ENCODE peak calls at places on chromosomes 1 and 21, in seven cellular contexts. O, E, C, F, U, R and N are unnamed samples.

GRCh38 chr1:237045278-237046016 is 3.5 kb downstream of the RYR2 start:
- DNase-seq in E (peak), R (no peak), U (no peak), C (no peak), F (no peak), O (no peak), N (no peak)

GRCh38 chr1:164380893-164381292 is 178.1 kb upstream of the PBX1 start:
- DNase-seq in F (no peak), E (no peak), O (peak), C (no peak), R (peak), U (no peak), N (no peak)

GRCh38 chr1:185850366-185850765 is 116.2 kb downstream of the HMCN1 start:
- DNase-seq in R (no peak), U (no peak), C (no peak), F (no peak), O (peak), E (no peak), N (no peak)

GRCh38 chr1:211369640-211370039 is 43.0 kb downstream of the TRAF5 start:
- DNase-seq in R (no peak), F (no peak), O (no peak), C (no peak), E (no peak), U (no peak), N (no peak)

GRCh38 chr21:45280178-45280821 is 7.4 kb downstream of the POFUT2 start:
- DNase-seq in F (no peak), E (peak), O (no peak), U (no peak), R (no peak), C (no peak), N (peak)

GRCh38 chr1:9289724-9290493 is 2.8 kb upstream of the SPSB1 start:
- DNase-seq in F (peak), R (peak), U (peak), O (peak), C (peak), E (no peak), N (no peak)

GRCh38 chr1:17826165-17826488 is 71.0 kb downstream of the ACTL8 start:
- DNase-seq in R (peak), C (peak), E (peak), F (peak), O (peak), U (peak), N (no peak)

GRCh38 chr1:147171399-147172167 is 687 bp downstream of the PRKAB2 start:
- DNase-seq in C (no peak), U (no peak), O (peak), F (peak), R (no peak), E (no peak), N (no peak)

GRCh38 chr1:4787551-4787950 is 133.1 kb downstream of the AJAP1 start:
- DNase-seq in E (no peak), C (no peak), R (no peak), U (no peak), F (no peak), O (no peak), N (no peak)

GRCh38 chr1:37714689-37715088 is 22.4 kb downstream of the CDCA8 start:
- DNase-seq in F (no peak), E (no peak), C (no peak), U (no peak), R (no peak), O (no peak), N (no peak)

GRCh38 chr1:116666090-116666489 is 1.4 kb downstream of the IGSF3 start:
- DNase-seq in C (no peak), F (no peak), E (peak), R (no peak), U (no peak), O (peak), N (no peak)

GRCh38 chr1:150429805-150430204 is 57.4 kb upstream of the TARS2 start:
- DNase-seq in F (peak), E (no peak), R (no peak), U (no peak), O (peak), C (no peak), N (no peak)

GRCh38 chr1:42680921-42681683 is 1.1 kb upstream of the YBX1 start:
- DNase-seq in U (no peak), O (peak), E (peak), C (no peak), R (no peak), F (no peak), N (peak)

GRCh38 chr1:232620356-232620841 is 9.5 kb downstream of the SIPA1L2 start:
- DNase-seq in C (no peak), R (peak), E (peak), F (no peak), U (peak), O (peak), N (no peak)

GRCh38 chr1:7136166-7136953 is 351.1 kb downstream of the CAMTA1 start:
- DNase-seq in R (no peak), U (no peak), C (no peak), E (peak), O (no peak), F (no peak), N (no peak)

GRCh38 chr1:229230136-229230892 is 40.6 kb upstream of the RAB4A start:
- DNase-seq in R (no peak), O (peak), U (no peak), F (no peak), C (no peak), E (peak), N (no peak)

GRCh38 chr1:25664357-25664796 is 47.8 kb downstream of the MAN1C1 start:
- DNase-seq in O (no peak), E (no peak), U (no peak), F (no peak), C (no peak), R (no peak), N (no peak)

GRCh38 chr1:89309828-89310227 is 37.2 kb upstream of the GBP5 start:
- DNase-seq in E (no peak), F (no peak), C (no peak), U (no peak), R (no peak), O (no peak), N (no peak)

GRCh38 chr1:69982992-69983391 is 222.4 kb downstream of the LRRC40 start:
- DNase-seq in U (no peak), E (no peak), F (no peak), R (peak), O (peak), C (no peak), N (no peak)

GRCh38 chr1:119713039-119713537 is 1.4 kb downstream of the PHGDH start:
- DNase-seq in R (peak), F (no peak), U (peak), O (no peak), C (peak), E (peak), N (no peak)

DNA sequence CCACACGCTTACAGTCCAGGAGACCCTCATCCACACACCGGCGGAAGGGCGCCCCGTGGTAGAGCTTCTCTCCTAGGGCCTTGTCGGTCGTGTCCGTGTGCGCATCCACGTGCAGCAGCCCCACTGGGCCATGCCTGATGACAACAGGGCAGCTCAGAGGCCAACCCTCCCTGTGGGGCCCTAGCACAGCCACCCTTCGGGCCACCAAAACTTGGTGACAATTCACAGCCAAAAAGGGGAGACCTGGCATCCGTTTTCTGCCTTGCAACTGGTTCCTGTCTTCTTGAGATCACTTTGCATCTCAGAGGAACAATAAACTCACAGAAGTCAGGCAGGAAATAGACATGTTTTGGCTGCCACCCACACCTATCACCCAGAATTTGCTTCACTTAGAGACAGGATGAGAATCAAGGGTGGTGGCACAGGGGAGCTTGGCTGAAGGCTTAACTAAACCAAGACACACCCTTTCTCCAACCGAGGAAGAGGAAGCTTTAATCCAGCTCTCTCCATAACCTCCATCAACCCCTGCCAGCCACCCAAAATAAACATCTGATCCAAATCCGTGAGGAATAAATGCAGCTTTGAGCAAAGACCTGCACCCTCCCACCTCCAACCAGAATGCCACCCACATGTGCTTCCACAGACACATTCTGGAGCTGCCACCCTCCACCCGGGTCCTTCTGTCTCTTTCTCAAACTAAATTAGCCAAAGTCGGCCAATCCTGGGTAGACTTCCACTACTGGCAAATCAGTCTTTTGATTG is 5.7 kb downstream of the AGMAT start:
- DNase-seq in U (no peak), F (no peak), E (no peak), O (no peak), R (no peak), C (no peak), N (peak)
- H3K27ac ChIP-seq in U (peak), F (no peak), E (no peak), O (no peak), R (no peak), C (peak), N (peak)

DNA sequence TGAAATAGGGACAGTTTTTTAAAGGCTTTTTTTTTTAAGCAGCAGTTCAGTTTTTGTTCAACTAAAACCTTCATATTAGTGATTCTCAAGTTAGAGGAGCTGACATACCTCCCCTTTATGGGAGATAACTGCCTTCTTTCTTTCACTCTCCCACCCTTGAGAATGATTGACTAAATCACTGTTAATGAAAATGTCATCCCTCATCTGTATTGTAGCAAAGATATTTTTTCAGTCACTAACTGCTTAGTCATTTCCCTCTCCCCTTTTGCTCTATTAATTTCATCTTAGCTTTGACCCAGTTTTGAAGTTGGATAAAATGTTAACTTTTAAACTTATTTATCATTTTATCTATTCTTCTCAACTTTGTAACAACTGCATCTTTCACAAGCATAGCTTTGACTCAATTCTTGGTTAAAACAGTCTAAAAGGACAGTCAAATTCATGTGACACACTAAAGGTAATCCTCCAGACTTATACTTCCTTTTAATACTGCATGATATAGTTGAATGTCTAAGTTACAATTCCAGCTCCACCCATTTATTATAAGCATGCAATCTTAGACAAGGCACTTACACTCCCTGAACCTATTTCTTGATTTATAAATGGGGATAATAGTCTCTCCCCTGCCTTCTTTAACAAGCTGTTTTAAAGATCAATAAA is 17.1 kb downstream of the CAPZA1 start:
- DNase-seq in C (no peak), F (peak), R (no peak), E (no peak), O (peak), U (no peak), N (no peak)
- H3K27ac ChIP-seq in C (no peak), F (peak), R (peak), E (no peak), O (peak), U (no peak), N (peak)

GRCh38 chr1:168613038-168613451 is 36.6 kb downstream of the XCL1 start:
- DNase-seq in C (no peak), F (no peak), O (no peak), E (no peak), U (peak), R (no peak), N (no peak)
- H3K27ac ChIP-seq in C (no peak), F (no peak), O (no peak), E (peak), U (peak), R (no peak), N (no peak)

GRCh38 chr1:97740891-97741290 is 179.9 kb downstream of the DPYD start:
- DNase-seq in U (no peak), F (no peak), R (no peak), C (no peak), E (peak), O (no peak), N (no peak)
- H3K27ac ChIP-seq in U (no peak), F (no peak), R (no peak), C (no peak), E (no peak), O (no peak), N (no peak)